ENCODE peak calls at places on chromosomes 7 and 10, in nine cellular contexts. U is small intestine, F is adrenal gland, I is gastrocnemius medialis, K is HCT116, E is brain microvascular endothelial cell, B is GM23248, A is tibial artery, G is stomach. V is an unnamed sample.
A peak's percentile ranks its signal among the peaks of the same experiment; 100 is the strongest.

GRCh38 chr7:50724526-50725520 is 57.9 kb downstream of the GRB10 start:
- DNase-seq in U (no peak), F (no peak), A (no peak), E (no peak), G (no peak), B (no peak), I (no peak), K (no peak), V (no peak)

GRCh38 chr7:141072548-141073172 is 1.2 kb upstream of the TMEM178B start:
- DNase-seq in I (peak; percentile 46), G (no peak), K (no peak), F (peak; percentile 77), B (peak; percentile 80), A (no peak), E (peak; percentile 79), U (no peak), V (peak; percentile 74)

GRCh38 chr7:92075455-92076158 is 58.7 kb downstream of the CYP51A1 start:
- DNase-seq in G (no peak), F (no peak), U (peak; percentile 16), A (no peak), K (no peak), B (peak; percentile 5), E (no peak), I (no peak), V (no peak)

GRCh38 chr7:32470871-32471270 is 19.3 kb downstream of the LSM5 start:
- DNase-seq in I (no peak), U (no peak), B (no peak), E (no peak), F (no peak), K (no peak), G (no peak), A (no peak), V (no peak)

GRCh38 chr10:72356987-72357386 is 2.3 kb upstream of the DNAJB12 start:
- DNase-seq in I (no peak), F (no peak), A (no peak), E (no peak), G (no peak), K (no peak), B (no peak), U (no peak), V (no peak)

GRCh38 chr10:122054046-122055025 is 65.4 kb downstream of the TACC2 start:
- DNase-seq in F (peak; percentile 49), I (peak; percentile 36), E (peak; percentile 64), K (peak; percentile 57), U (peak; percentile 51), B (peak; percentile 73), G (peak; percentile 54), A (peak; percentile 59), V (peak; percentile 28)

GRCh38 chr10:5071411-5072198 is 22.6 kb upstream of the AKR1C3 start:
- DNase-seq in I (peak; percentile 67), E (peak; percentile 52), K (no peak), U (peak; percentile 97), B (peak; percentile 86), F (peak; percentile 86), G (peak; percentile 70), A (peak; percentile 86), V (peak; percentile 88)

GRCh38 chr7:124322561-124322960 is 289.7 kb upstream of the TMEM229A start:
- DNase-seq in B (no peak), E (no peak), U (no peak), A (no peak), F (no peak), I (no peak), G (no peak), K (no peak), V (no peak)

GRCh38 chr7:108203433-108204002 is 73.4 kb upstream of the LAMB4 start:
- DNase-seq in F (no peak), U (no peak), I (no peak), E (no peak), B (no peak), K (no peak), G (no peak), A (no peak), V (no peak)

GRCh38 chr10:62790571-62790970 is 13.9 kb upstream of the ADO start:
- DNase-seq in F (no peak), U (no peak), A (no peak), K (no peak), G (no peak), E (no peak), I (no peak), B (no peak), V (no peak)

GRCh38 chr7:158458096-158458495 is 129.5 kb downstream of the PTPRN2 start:
- DNase-seq in E (no peak), U (no peak), G (no peak), I (no peak), K (no peak), A (no peak), B (no peak), F (no peak), V (no peak)

GRCh38 chr7:112286294-112287086 is 80.0 kb downstream of the ZNF277 start:
- DNase-seq in E (no peak), G (no peak), I (no peak), A (no peak), K (no peak), B (no peak), U (no peak), F (no peak), V (no peak)

GRCh38 chr10:91290607-91291006 is 70.1 kb downstream of the PCGF5 start:
- DNase-seq in F (no peak), K (no peak), E (no peak), G (no peak), I (no peak), B (no peak), U (no peak), A (no peak), V (no peak)
- H3K4me3 ChIP-seq in F (no peak overlapping the region), K (no peak overlapping the region), E (no peak overlapping the region), G (no peak overlapping the region), I (no peak overlapping the region), B (no peak overlapping the region), U (no peak overlapping the region), A (no peak overlapping the region), V (no peak overlapping the region)

GRCh38 chr7:98982686-98983085 is 104.4 kb downstream of the TRRAP start:
- DNase-seq in G (no peak), F (no peak), B (no peak), A (no peak), U (no peak), K (no peak), I (no peak), E (no peak), V (no peak)
- H3K36me3 ChIP-seq in G (peaks cover 80% of the 10 kb centered on the region), F (peaks cover 87% of the 10 kb centered on the region), B (peaks cover 72% of the 10 kb centered on the region), A (peaks cover 87% of the 10 kb centered on the region), U (peaks cover 22% of the 10 kb centered on the region), K (peaks cover 68% of the 10 kb centered on the region), I (peaks cover 97% of the 10 kb centered on the region), E (peaks cover 75% of the 10 kb centered on the region), V (peaks cover 76% of the 10 kb centered on the region)

GRCh38 chr7:46681865-46682503 is 760.9 kb upstream of the IGFBP3 start:
- DNase-seq in B (peak; percentile 49), A (peak; percentile 31), F (no peak), U (no peak), K (no peak), I (peak; percentile 5), G (no peak), E (no peak), V (no peak)
- H3K4me3 ChIP-seq in B (peak overlapping the region; percentile 25), A (no peak overlapping the region), F (no peak overlapping the region), U (no peak overlapping the region), K (no peak overlapping the region), I (no peak overlapping the region), G (no peak overlapping the region), E (no peak overlapping the region), V (no peak overlapping the region)

GRCh38 chr10:58995058-58995596 is 181.3 kb upstream of the PHYHIPL start:
- DNase-seq in I (no peak), B (no peak), A (no peak), G (no peak), U (peak; percentile 65), K (no peak), F (no peak), E (no peak), V (no peak)
- H3K36me3 ChIP-seq in I (no peaks in the 10 kb centered on the region), B (no peaks in the 10 kb centered on the region), A (no peaks in the 10 kb centered on the region), G (no peaks in the 10 kb centered on the region), U (no peaks in the 10 kb centered on the region), K (no peaks in the 10 kb centered on the region), F (no peaks in the 10 kb centered on the region), E (no peaks in the 10 kb centered on the region), V (no peaks in the 10 kb centered on the region)

DNA sequence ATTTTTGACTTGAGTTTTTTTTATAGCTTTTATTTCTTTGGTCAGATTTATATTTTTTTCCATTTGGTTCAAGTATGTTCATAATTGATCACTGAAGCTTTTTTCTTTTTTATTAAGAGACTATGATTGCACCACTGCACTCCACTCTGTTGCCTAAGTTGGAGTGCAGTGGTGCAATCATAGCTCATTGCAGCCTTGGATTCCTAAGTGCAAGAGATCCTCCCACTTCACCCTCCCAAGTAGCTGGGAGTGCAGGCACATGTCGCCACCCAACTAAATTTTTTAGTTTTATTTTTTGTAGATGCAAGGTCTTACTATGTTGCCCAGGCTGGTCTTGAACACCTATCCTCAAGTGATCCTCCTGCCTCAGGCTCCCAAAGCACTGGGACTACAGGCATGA is 97.7 kb upstream of the KIF5B start:
- DNase-seq in K (no peak), I (no peak), U (no peak), G (no peak), B (no peak), E (no peak), A (no peak), F (no peak), V (no peak)
- H3K4me3 ChIP-seq in K (no peak overlapping the region), I (no peak overlapping the region), U (no peak overlapping the region), G (no peak overlapping the region), B (no peak overlapping the region), E (no peak overlapping the region), A (no peak overlapping the region), F (no peak overlapping the region), V (no peak overlapping the region)

DNA sequence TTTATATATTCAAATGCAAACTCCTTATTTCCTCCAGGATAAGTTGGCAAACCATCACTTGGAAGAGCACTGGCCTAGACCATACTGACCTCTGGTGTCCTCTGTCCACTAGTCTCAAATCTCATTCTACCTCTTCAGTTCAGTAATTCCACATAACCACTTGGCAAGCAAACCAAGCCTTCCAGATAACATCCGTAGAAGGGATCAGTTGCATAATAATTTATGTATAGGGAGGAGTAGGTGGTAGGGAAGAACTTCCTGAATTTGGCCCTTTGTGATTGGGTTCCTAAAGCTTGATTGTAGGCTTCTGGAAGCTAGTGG is 55.0 kb downstream of the WAC start:
- DNase-seq in K (no peak), U (peak; percentile 64), F (peak; percentile 27), A (no peak), E (no peak), G (peak; percentile 25), I (no peak), B (peak; percentile 50), V (peak; percentile 73)
- H3K36me3 ChIP-seq in K (peaks cover 50% of the 10 kb centered on the region), U (peaks cover 17% of the 10 kb centered on the region), F (peaks cover 57% of the 10 kb centered on the region), A (peaks cover 52% of the 10 kb centered on the region), E (peaks cover 29% of the 10 kb centered on the region), G (peaks cover 18% of the 10 kb centered on the region), I (peaks cover 25% of the 10 kb centered on the region), B (peaks cover 70% of the 10 kb centered on the region), V (peaks cover 50% of the 10 kb centered on the region)

GRCh38 chr7:81767883-81768282 is 2.0 kb downstream of the HGF start:
- DNase-seq in U (no peak), K (no peak), A (no peak), I (no peak), F (no peak), E (no peak), B (peak; percentile 68), G (no peak), V (peak; percentile 20)
- H3K4me3 ChIP-seq in U (no peak overlapping the region), K (no peak overlapping the region), A (peak overlapping the region; percentile 52), I (no peak overlapping the region), F (no peak overlapping the region), E (no peak overlapping the region), B (peak overlapping the region; percentile 67), G (peak overlapping the region; percentile 37), V (no peak overlapping the region)